ENCODE peak calls at places on chromosomes 4 and X, in four cellular contexts. K, P, O and N are unnamed samples.

GRCh38 chr4:21656832-21657231 is 291.7 kb downstream of the KCNIP4 start:
- DNase-seq in K (no peak), P (no peak), O (peak), N (no peak)

GRCh38 chrX:57772637-57773036 is 92.6 kb upstream of the NLRP2B start:
- DNase-seq in K (no peak), P (no peak), O (peak), N (no peak)

GRCh38 chrX:15469613-15470012 is 23.5 kb downstream of the PIR start:
- DNase-seq in K (no peak), P (no peak), O (no peak), N (no peak)

GRCh38 chrX:136030357-136031225 is 45.4 kb downstream of the SLC9A6 start:
- DNase-seq in K (no peak), P (no peak), O (no peak), N (no peak)

GRCh38 chr4:43113196-43113595 is 220.7 kb downstream of the GRXCR1 start:
- DNase-seq in K (no peak), P (no peak), O (no peak), N (no peak)

GRCh38 chr4:96916731-96917130 is 1076.8 kb downstream of the PDHA2 start:
- DNase-seq in K (no peak), P (no peak), O (no peak), N (no peak)

GRCh38 chrX:69616520-69617203 is 749 bp downstream of the EDA start:
- DNase-seq in K (no peak), P (no peak), O (no peak), N (no peak)

GRCh38 chrX:105564536-105564935 is 257.8 kb upstream of the NRK start:
- DNase-seq in K (no peak), P (no peak), O (no peak), N (no peak)

GRCh38 chr4:153365003-153365402 is 20.5 kb downstream of the MND1 start:
- DNase-seq in K (no peak), P (no peak), O (no peak), N (no peak)

GRCh38 chr4:23022032-23022431 is 329.3 kb downstream of the GBA3 start:
- DNase-seq in K (no peak), P (no peak), O (peak), N (no peak)

GRCh38 chr4:48968814-48969213 is 17.3 kb upstream of the CWH43 start:
- DNase-seq in K (no peak), P (no peak), O (no peak), N (no peak)

GRCh38 chr4:124135409-124135813 is 577.1 kb downstream of the ANKRD50 start:
- DNase-seq in K (no peak), P (no peak), O (no peak), N (no peak)

GRCh38 chr4:14908635-14909034 is 93.6 kb upstream of the CPEB2 start:
- DNase-seq in K (no peak), P (no peak), O (no peak), N (no peak)

GRCh38 chr4:2793920-2794706 is 1.2 kb downstream of the SH3BP2 start:
- DNase-seq in K (no peak), P (no peak), O (peak), N (no peak)

GRCh38 chr4:149706942-149707341 is 108.7 kb downstream of the IQCM start:
- DNase-seq in K (no peak), P (no peak), O (no peak), N (no peak)

GRCh38 chr4:38980903-38981676 is 51.1 kb downstream of the TMEM156 start:
- DNase-seq in K (no peak), P (no peak), O (no peak), N (peak)

GRCh38 chr4:3250956-3251690 is 2.2 kb downstream of the MSANTD1 start:
- DNase-seq in K (no peak), P (no peak), O (no peak), N (no peak)

GRCh38 chrX:47584714-47585113 is 2.5 kb downstream of the TIMP1 start:
- DNase-seq in K (no peak), P (no peak), O (no peak), N (no peak)

GRCh38 chr4:78710536-78710935 is 65.6 kb upstream of the BMP2K start:
- DNase-seq in K (no peak), P (no peak), O (no peak), N (no peak)

GRCh38 chrX:71515039-71515398 is 17.9 kb upstream of the OGT start:
- DNase-seq in K (no peak), P (no peak), O (no peak), N (no peak)

GRCh38 chrX:68163446-68163845 is 269.8 kb downstream of the OPHN1 start:
- DNase-seq in K (no peak), P (no peak), O (no peak), N (no peak)

GRCh38 chrX:100207331-100208024 is 202.6 kb downstream of the PCDH19 start:
- DNase-seq in K (no peak), P (no peak), O (no peak), N (no peak)

GRCh38 chrX:106898462-106898861 is 4.7 kb downstream of the RIPPLY1 start:
- DNase-seq in K (no peak), P (peak), O (peak), N (peak)

GRCh38 chr4:138222041-138222440 is 20.1 kb downstream of the SLC7A11 start:
- DNase-seq in K (no peak), P (no peak), O (peak), N (no peak)

GRCh38 chr4:89829470-89830138 is 7.4 kb downstream of the SNCA start:
- DNase-seq in K (no peak), P (no peak), O (no peak), N (peak)

GRCh38 chrX:150692296-150692695 is 900 bp upstream of the MTMR1 start:
- DNase-seq in K (no peak), P (no peak), O (no peak), N (no peak)

GRCh38 chr4:112069110-112069509 is 76.1 kb upstream of the FAM241A start:
- DNase-seq in K (no peak), P (no peak), O (no peak), N (no peak)

GRCh38 chr4:112523764-112524505 is 8.0 kb upstream of the NEUROG2 start:
- DNase-seq in K (peak), P (peak), O (peak), N (no peak)

GRCh38 chr4:2395584-2395983 is 22.9 kb downstream of the ZFYVE28 start:
- DNase-seq in K (no peak), P (peak), O (no peak), N (no peak)

GRCh38 chrX:153446636-153446936 is 730 bp upstream of the TREX2 start:
- DNase-seq in K (no peak), P (no peak), O (no peak), N (no peak)

GRCh38 chr4:175246941-175247340 is 328.8 kb downstream of the ADAM29 start:
- DNase-seq in K (no peak), P (no peak), O (no peak), N (no peak)

GRCh38 chrX:71911023-71911730 is 532 bp downstream of the NHSL2 start:
- DNase-seq in K (peak), P (no peak), O (peak), N (no peak)

GRCh38 chr4:119233750-119234149 is 21.2 kb downstream of the USP53 start:
- DNase-seq in K (no peak), P (no peak), O (no peak), N (no peak)

GRCh38 chr4:112515278-112516075 is 503 bp downstream of the NEUROG2 start:
- DNase-seq in K (peak), P (peak), O (peak), N (no peak)

GRCh38 chr4:41375561-41375960 is 118.8 kb downstream of the UCHL1 start:
- DNase-seq in K (no peak), P (no peak), O (no peak), N (no peak)

GRCh38 chrX:119669424-119670037 is 23.4 kb downstream of the SEPTIN6 start:
- DNase-seq in K (no peak), P (no peak), O (no peak), N (no peak)

GRCh38 chr4:153785830-153786721 is 2.8 kb downstream of the SFRP2 start:
- DNase-seq in K (no peak), P (no peak), O (peak), N (no peak)

GRCh38 chrX:56382278-56382677 is 150.1 kb downstream of the KLF8 start:
- DNase-seq in K (no peak), P (no peak), O (no peak), N (no peak)

GRCh38 chr4:5751918-5752802 is 41.2 kb downstream of the EVC start:
- DNase-seq in K (peak), P (no peak), O (no peak), N (no peak)
- TF ChIP-seq HDAC2 in K (no peak), P (no peak), O (no peak), N (no peak)

GRCh38 chr4:188780028-188780427 is 640.8 kb downstream of the TRIML1 start:
- DNase-seq in K (no peak), P (no peak), O (no peak), N (no peak)
- TF ChIP-seq HDAC2 in K (no peak), P (no peak), O (no peak), N (no peak)

GRCh38 chr4:105550641-105551040 is 1.8 kb upstream of the ARHGEF38 start:
- DNase-seq in K (no peak), P (no peak), O (peak), N (no peak)

GRCh38 chr4:105555409-105555808 is 3.0 kb downstream of the ARHGEF38 start:
- DNase-seq in K (peak), P (no peak), O (no peak), N (no peak)

GRCh38 chr4:105556175-105556574 is 3.8 kb downstream of the ARHGEF38 start:
- DNase-seq in K (no peak), P (no peak), O (no peak), N (no peak)

GRCh38 chr4:105548483-105548882 is 3.9 kb upstream of the ARHGEF38 start:
- DNase-seq in K (no peak), P (no peak), O (peak), N (no peak)

DNA sequence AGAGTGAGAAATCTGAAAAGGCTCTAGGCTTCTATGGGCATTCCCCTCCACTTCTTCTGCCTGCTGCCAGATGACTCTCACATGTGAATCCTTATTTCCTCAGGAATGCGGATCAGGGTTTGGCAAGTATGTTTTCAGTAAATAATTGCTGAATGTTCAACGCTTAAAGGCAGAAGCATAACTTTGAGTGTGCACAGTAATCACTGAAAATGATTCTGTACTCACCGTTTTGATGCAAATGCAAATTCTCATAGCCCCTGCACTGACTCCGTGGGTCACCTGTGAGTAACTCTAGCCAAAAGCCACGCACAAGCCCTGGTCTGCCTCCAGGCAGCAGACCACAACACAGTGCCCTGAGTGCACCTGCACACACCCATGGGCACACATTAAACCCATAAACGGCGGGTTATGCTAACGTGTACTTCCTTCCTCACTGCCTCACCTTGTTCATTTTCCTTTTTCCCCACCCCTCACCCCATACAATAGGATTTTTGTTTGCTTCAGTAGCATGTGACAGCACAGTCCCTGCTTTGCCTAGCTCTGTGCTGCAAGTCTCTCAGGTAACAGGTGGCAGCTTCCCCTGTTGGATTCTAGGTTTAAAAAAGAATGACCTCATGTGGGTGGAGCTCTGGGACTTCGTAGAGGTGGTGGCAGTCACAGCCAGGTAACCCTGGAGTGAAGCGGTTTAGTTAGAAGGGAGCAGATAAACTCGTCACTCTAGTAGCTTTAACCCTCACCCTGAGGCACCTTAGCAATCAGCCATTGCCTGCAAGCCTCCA is at the start of gene ARHGEF38:
- DNase-seq in K (no peak), P (no peak), O (peak), N (no peak)
- TF ChIP-seq HDAC2 in K (no peak), P (no peak), O (no peak), N (no peak)

GRCh38 chr4:36183232-36183631 is 61.1 kb downstream of the ARAP2 start:
- DNase-seq in K (no peak), P (no peak), O (no peak), N (no peak)

GRCh38 chr4:36189511-36190226 is 54.6 kb downstream of the ARAP2 start:
- DNase-seq in K (no peak), P (no peak), O (no peak), N (peak)

GRCh38 chr4:36183665-36184393 is 60.5 kb downstream of the ARAP2 start:
- DNase-seq in K (no peak), P (no peak), O (no peak), N (no peak)

GRCh38 chr4:36192922-36193321 is 51.4 kb downstream of the ARAP2 start:
- DNase-seq in K (no peak), P (no peak), O (no peak), N (no peak)

DNA sequence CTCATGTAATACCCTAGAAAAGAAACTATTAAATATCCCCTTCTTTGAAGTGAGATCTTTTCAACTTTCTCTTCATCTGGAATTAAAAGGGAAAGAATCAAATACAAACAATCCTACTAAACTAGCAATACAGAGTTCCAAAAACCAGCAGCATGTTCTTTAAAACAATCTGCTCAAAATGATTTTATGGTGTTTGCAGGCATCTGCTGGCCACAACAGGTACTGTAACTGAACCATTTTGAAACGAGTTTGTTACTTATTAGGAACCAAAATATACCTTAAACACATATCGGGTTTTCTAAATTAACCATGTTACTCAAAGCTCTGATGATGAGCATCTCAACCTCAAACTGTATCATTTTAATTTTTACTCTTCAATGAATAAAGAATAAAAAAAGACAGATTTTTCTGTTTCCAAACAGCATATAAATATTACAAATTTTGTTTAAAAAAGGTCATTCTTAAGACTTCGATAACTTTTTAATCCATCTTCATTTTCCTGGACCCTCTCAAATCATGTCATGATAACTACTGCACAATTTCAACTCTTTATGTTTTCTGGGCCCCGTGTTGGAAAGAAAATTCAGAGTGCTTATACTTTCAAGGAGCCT is 56.5 kb downstream of the ARAP2 start:
- DNase-seq in K (no peak), P (no peak), O (peak), N (no peak)
- TF ChIP-seq HDAC2 in K (no peak), P (no peak), O (no peak), N (no peak)

GRCh38 chr4:133068083-133068482 is 81.0 kb upstream of the PCDH10 start:
- DNase-seq in K (no peak), P (no peak), O (no peak), N (no peak)
- TF ChIP-seq HDAC2 in K (no peak), P (no peak), O (no peak), N (no peak)